ENCODE peak calls at places on chromosome 9, in ten cellular contexts. Y, E, Q, S, L, Z, P, N, B and C are unnamed samples.

GRCh38 chr9:127066775-127067111 is 55.7 kb downstream of the ANGPTL2 start:
- DNase-seq in Y (peak; percentile 77), E (no peak), Q (no peak), S (no peak), L (no peak), Z (no peak), P (no peak), N (no peak), B (no peak), C (no peak)

GRCh38 chr9:5872496-5872895 is 18.2 kb upstream of the MLANA start:
- DNase-seq in Y (no peak), E (no peak), Q (no peak), S (no peak), L (no peak), Z (no peak), P (no peak), N (no peak), B (no peak), C (no peak)

GRCh38 chr9:127966416-127967150 is 14.2 kb downstream of the EEIG1 start:
- DNase-seq in Y (no peak), E (no peak), Q (no peak), S (no peak), L (no peak), Z (no peak), P (no peak), N (no peak), B (no peak), C (peak; percentile 6)

GRCh38 chr9:72476617-72477375 is 44.6 kb upstream of the TMC1 start:
- DNase-seq in Y (peak; percentile 81), E (no peak), Q (no peak), S (peak; percentile 98), L (no peak), Z (no peak), P (no peak), N (no peak), B (no peak), C (peak; percentile 97)

GRCh38 chr9:137115394-137116026 is 977 bp upstream of the DPP7 start:
- DNase-seq in Y (no peak), E (no peak), Q (no peak), S (no peak), L (no peak), Z (no peak), P (no peak), N (no peak), B (no peak), C (no peak)

GRCh38 chr9:87062706-87063105 is 115.4 kb upstream of the GAS1 start:
- DNase-seq in Y (no peak), E (no peak), Q (no peak), S (no peak), L (no peak), Z (no peak), P (no peak), N (no peak), B (no peak), C (no peak)

GRCh38 chr9:16310288-16311145 is 560.0 kb downstream of the BNC2 start:
- DNase-seq in Y (no peak), E (no peak), Q (no peak), S (no peak), L (no peak), Z (no peak), P (no peak), N (no peak), B (no peak), C (no peak)

GRCh38 chr9:4620881-4621555 is 41.1 kb upstream of the PLPP6 start:
- DNase-seq in Y (peak; percentile 16), E (no peak), Q (no peak), S (peak; percentile 41), L (no peak), Z (no peak), P (no peak), N (no peak), B (no peak), C (no peak)

GRCh38 chr9:93917121-93917853 is 37.9 kb downstream of the BARX1 start:
- DNase-seq in Y (no peak), E (no peak), Q (no peak), S (no peak), L (no peak), Z (no peak), P (no peak), N (no peak), B (no peak), C (no peak)